ENCODE peak calls at places on chromosomes 12 and 14, in five cellular contexts. L is HCT116, F is K562, R is GM12878, K is HepG2. B is an unnamed sample.
A peak's percentile ranks its signal among the peaks of the same experiment; 100 is the strongest.

GRCh38 chr12:120399531-120399930 is 30.6 kb upstream of the MSI1 start:
- DNase-seq in L (no peak), K (no peak), F (no peak), R (peak; percentile 5), B (no peak)

GRCh38 chr12:2259368-2259767 is 206.6 kb downstream of the CACNA1C start:
- DNase-seq in K (no peak), L (no peak), R (no peak), F (no peak), B (no peak)

GRCh38 chr12:130603566-130603965 is 112.5 kb downstream of the RIMBP2 start:
- DNase-seq in L (no peak), R (no peak), F (no peak), K (no peak), B (no peak)

GRCh38 chr12:101670007-101670671 is 27.3 kb upstream of the CHPT1 start:
- DNase-seq in K (peak; percentile 66), L (peak; percentile 62), R (no peak), F (peak; percentile 59), B (no peak)

GRCh38 chr14:90060965-90061848 is 587 bp upstream of the KCNK13 start:
- DNase-seq in L (no peak), K (no peak), R (no peak), F (no peak), B (peak; percentile 74)

GRCh38 chr14:54512393-54512792 is 2.7 kb downstream of the CGRRF1 start:
- DNase-seq in F (no peak), R (no peak), L (no peak), K (no peak), B (no peak)

GRCh38 chr12:49339464-49339861 is 2.5 kb upstream of the C1QL4 start:
- DNase-seq in R (no peak), L (no peak), K (no peak), F (no peak), B (no peak)

GRCh38 chr14:20386276-20386855 is 26.9 kb downstream of the TEP1 start:
- DNase-seq in L (no peak), K (no peak), F (no peak), R (no peak), B (no peak)

GRCh38 chr12:93793007-93793406 is 115.8 kb downstream of the CRADD start:
- DNase-seq in K (no peak), F (no peak), L (no peak), R (no peak), B (no peak)

GRCh38 chr12:58349161-58349560 is 407.8 kb downstream of the ATP23 start:
- DNase-seq in R (no peak), F (no peak), K (no peak), L (no peak), B (no peak)

GRCh38 chr12:71469235-71469873 is 29.8 kb downstream of the LGR5 start:
- DNase-seq in R (no peak), K (peak; percentile 55), F (peak; percentile 39), L (peak; percentile 44), B (no peak)

GRCh38 chr12:2212971-2213869 is 160.4 kb downstream of the CACNA1C start:
- DNase-seq in K (no peak), F (no peak), L (no peak), R (no peak), B (no peak)

GRCh38 chr12:103657331-103657730 is 70.3 kb downstream of the STAB2 start:
- DNase-seq in R (no peak), K (no peak), F (no peak), L (no peak), B (no peak)

GRCh38 chr12:113403435-113404415 is at the start of gene SDS:
- DNase-seq in K (no peak), L (no peak), F (peak; percentile 60), R (no peak), B (no peak)
- TF ChIP-seq SRF in K (no peak), L (no peak), F (no peak), R (no peak), B (no peak)

GRCh38 chr14:92635031-92635430 is 113.4 kb downstream of the LGMN start:
- DNase-seq in L (no peak), K (no peak), F (no peak), R (no peak), B (no peak)
- TF ChIP-seq SRF in L (no peak), K (no peak), F (no peak), R (no peak), B (no peak)

DNA sequence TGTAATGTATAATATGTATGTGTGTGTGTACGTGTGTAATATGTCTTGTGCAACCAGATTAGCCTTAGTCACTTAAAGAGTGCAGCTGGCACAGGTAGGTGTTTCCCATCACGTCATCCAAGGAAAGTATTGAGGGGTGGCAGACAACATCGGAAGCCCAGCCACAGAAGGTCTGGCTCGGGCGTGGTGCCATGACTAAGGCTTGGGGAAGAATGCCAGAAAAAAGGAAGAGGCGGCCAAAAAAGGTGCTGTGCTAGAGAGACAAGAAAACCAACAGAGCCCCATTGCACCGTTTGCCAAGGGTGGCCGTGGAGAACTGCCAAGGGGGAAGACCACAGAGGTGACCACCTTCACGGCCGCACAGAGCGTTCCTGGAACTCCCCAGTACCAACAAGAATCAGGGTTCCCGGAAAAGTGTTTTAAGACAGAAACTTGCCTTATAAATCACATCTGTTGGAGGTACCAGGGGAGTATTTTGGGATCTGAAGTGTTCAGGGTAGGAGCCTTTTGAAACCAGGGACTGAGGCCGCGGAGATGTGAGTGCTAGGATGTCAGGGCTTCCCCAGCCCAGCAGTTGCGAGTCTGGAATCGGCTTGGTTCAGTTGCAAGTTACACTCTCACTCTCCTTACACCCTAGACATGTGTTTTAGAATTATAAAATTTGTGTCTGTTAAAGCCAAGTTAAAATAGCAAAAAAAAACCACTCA is 131.2 kb upstream of the DYRK2 start:
- DNase-seq in R (no peak), L (peak; percentile 16), K (no peak), F (no peak), B (no peak)
- TF ChIP-seq SRF in R (no peak), L (peak; percentile 56), K (no peak), F (no peak), B (no peak)

GRCh38 chr12:87756111-87756510 is 273.1 kb downstream of the C12orf50 start:
- DNase-seq in K (no peak), L (no peak), R (no peak), F (no peak), B (no peak)
- TF ChIP-seq SRF in K (no peak), L (no peak), R (no peak), F (no peak), B (no peak)

B was measured in H1.